ENCODE peak calls at places on chromosomes 16 and 17, in nine cellular contexts. J is left ventricle myocardium inferior; Y is uterus; C is hepatocyte; U is body of pancreas; A is kidney; M is adrenal gland; N is effector memory CD4-positive, alpha-beta T cell; Z is aorta. V is an unnamed sample.

GRCh38 chr16:87054856-87055255 is 262.3 kb downstream of the C16orf95 start:
- DNase-seq in J (no peak), Y (no peak), C (no peak), U (no peak), A (no peak), M (no peak), N (no peak), Z (no peak), V (no peak)

GRCh38 chr16:5633845-5634440 is 536.3 kb upstream of the EEF2KMT start:
- DNase-seq in J (no peak), Y (no peak), C (peak; percentile 54), U (no peak), A (no peak), M (no peak), N (no peak), Z (no peak), V (no peak)

GRCh38 chr16:78065344-78065743 is 34.1 kb upstream of the WWOX start:
- DNase-seq in J (no peak), Y (no peak), C (no peak), U (no peak), A (no peak), M (no peak), N (no peak), Z (no peak), V (no peak)

GRCh38 chr17:46742539-46743270 is 75.8 kb downstream of the WNT3 start:
- DNase-seq in J (no peak), Y (no peak), C (peak; percentile 87), U (no peak), A (no peak), M (no peak), N (no peak), Z (no peak), V (peak; percentile 39)

GRCh38 chr16:48617711-48618148 is 7.8 kb upstream of the N4BP1 start:
- DNase-seq in J (peak; percentile 65), Y (peak; percentile 28), C (no peak), U (peak; percentile 34), A (no peak), M (peak; percentile 60), N (no peak), Z (no peak), V (peak; percentile 69)

GRCh38 chr17:37067555-37068111 is 118.9 kb downstream of the AATF start:
- DNase-seq in J (peak; percentile 33), Y (no peak), C (peak; percentile 72), U (peak; percentile 54), A (peak; percentile 82), M (peak; percentile 96), N (no peak), Z (no peak), V (peak; percentile 32)

GRCh38 chr16:67387479-67388079 is 5.7 kb downstream of the TPPP3 start:
- DNase-seq in J (no peak), Y (no peak), C (no peak), U (no peak), A (no peak), M (peak; percentile 34), N (no peak), Z (peak; percentile 30), V (no peak)

GRCh38 chr17:12104831-12105230 is 84.2 kb downstream of the MAP2K4 start:
- DNase-seq in J (no peak), Y (no peak), C (no peak), U (no peak), A (no peak), M (no peak), N (no peak), Z (no peak), V (no peak)

GRCh38 chr17:57574040-57574513 is 171.0 kb downstream of the CCDC182 start:
- DNase-seq in J (peak; percentile 54), Y (peak; percentile 52), C (peak; percentile 62), U (no peak), A (no peak), M (peak; percentile 71), N (no peak), Z (no peak), V (no peak)

GRCh38 chr17:10243905-10244844 is 45.8 kb upstream of the GAS7 start:
- DNase-seq in J (no peak), Y (peak; percentile 80), C (peak; percentile 24), U (no peak), A (no peak), M (no peak), N (no peak), Z (no peak), V (peak; percentile 41)

GRCh38 chr17:17836818-17837379 is at the start of gene SREBF1:
- DNase-seq in J (peak; percentile 69), Y (no peak), C (peak; percentile 91), U (peak; percentile 47), A (peak; percentile 89), M (peak; percentile 74), N (peak; percentile 44), Z (peak; percentile 87), V (no peak)

GRCh38 chr16:77931058-77931457 is 91.3 kb upstream of the CLEC3A start:
- DNase-seq in J (no peak), Y (no peak), C (no peak), U (no peak), A (no peak), M (no peak), N (no peak), Z (no peak), V (no peak)

GRCh38 chr17:28925912-28926365 is 23.1 kb upstream of the DHRS13 start:
- DNase-seq in J (no peak), Y (no peak), C (no peak), U (no peak), A (no peak), M (no peak), N (peak; percentile 56), Z (no peak), V (no peak)

GRCh38 chr17:82247175-82247823 is 18.5 kb downstream of the SLC16A3 start:
- DNase-seq in J (no peak), Y (no peak), C (no peak), U (no peak), A (no peak), M (no peak), N (no peak), Z (no peak), V (no peak)

GRCh38 chr17:11326492-11326891 is 85.5 kb downstream of the SHISA6 start:
- DNase-seq in J (no peak), Y (no peak), C (no peak), U (no peak), A (no peak), M (no peak), N (no peak), Z (no peak), V (no peak)

GRCh38 chr17:62824290-62825135 is 16.4 kb upstream of the MARCHF10 start:
- DNase-seq in J (no peak), Y (no peak), C (peak; percentile 70), U (no peak), A (no peak), M (no peak), N (no peak), Z (no peak), V (no peak)

GRCh38 chr16:30896203-30896889 is at the start of gene CTF1:
- DNase-seq in J (peak; percentile 83), Y (peak; percentile 91), C (peak; percentile 91), U (peak; percentile 56), A (peak; percentile 93), M (peak; percentile 82), N (no peak), Z (peak; percentile 93), V (peak; percentile 79)
- H3K27ac ChIP-seq in J (peak within 1 kb of the TSS; percentile 98), Y (peak within 1 kb of the TSS; percentile 100), C (peak within 1 kb of the TSS; percentile 98), U (peak within 1 kb of the TSS; percentile 95), A (peak within 1 kb of the TSS; percentile 99), M (peak within 1 kb of the TSS; percentile 96), N (peak within 1 kb of the TSS; percentile 54), Z (peak within 1 kb of the TSS; percentile 97), V (peak within 1 kb of the TSS; percentile 94)

GRCh38 chr17:66054242-66054641 is 137.7 kb downstream of the CEP112 start:
- DNase-seq in J (no peak), Y (no peak), C (no peak), U (no peak), A (no peak), M (no peak), N (no peak), Z (no peak), V (no peak)
- H3K27ac ChIP-seq in J (no peak overlapping the region), Y (no peak overlapping the region), C (no peak overlapping the region), U (no peak overlapping the region), A (no peak overlapping the region), M (no peak overlapping the region), N (no peak overlapping the region), Z (no peak overlapping the region), V (no peak overlapping the region)

GRCh38 chr16:46732561-46732960 is 15.6 kb downstream of the MYLK3 start:
- DNase-seq in J (no peak), Y (no peak), C (no peak), U (no peak), A (peak; percentile 29), M (no peak), N (no peak), Z (no peak), V (no peak)
- H3K27ac ChIP-seq in J (peak overlapping the region; percentile 79), Y (no peak overlapping the region), C (no peak overlapping the region), U (no peak overlapping the region), A (no peak overlapping the region), M (no peak overlapping the region), N (no peak overlapping the region), Z (no peak overlapping the region), V (no peak overlapping the region)

DNA sequence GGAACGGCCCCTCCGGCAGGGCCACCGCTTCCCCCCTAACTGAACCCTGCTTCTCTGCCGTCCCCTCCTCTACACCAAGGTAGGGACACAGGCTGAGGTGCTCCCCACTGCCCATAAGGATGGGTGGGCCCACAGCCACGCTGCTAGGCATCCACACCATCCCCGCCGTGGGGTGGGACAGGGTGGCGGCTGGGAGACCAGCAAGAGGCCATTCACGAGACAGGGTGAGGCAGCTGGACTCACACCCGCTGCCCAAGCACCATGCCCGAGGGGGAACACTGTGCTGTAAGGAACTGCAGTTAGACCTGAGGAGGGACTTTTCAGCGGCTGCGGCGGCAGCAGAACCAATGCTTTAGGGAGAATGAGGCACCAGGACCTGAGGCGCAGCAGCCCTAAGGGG is 47.5 kb upstream of the RRN3 start:
- DNase-seq in J (no peak), Y (no peak), C (no peak), U (no peak), A (peak; percentile 55), M (no peak), N (no peak), Z (peak; percentile 67), V (no peak)
- H3K27ac ChIP-seq in J (peak overlapping the region; percentile 51), Y (peak overlapping the region; percentile 89), C (no peak overlapping the region), U (no peak overlapping the region), A (no peak overlapping the region), M (no peak overlapping the region), N (no peak overlapping the region), Z (peak overlapping the region; percentile 68), V (no peak overlapping the region)

GRCh38 chr17:78717431-78717980 is 64.6 kb downstream of the CYTH1 start:
- DNase-seq in J (no peak), Y (peak; percentile 31), C (peak; percentile 29), U (peak; percentile 29), A (no peak), M (peak; percentile 70), N (no peak), Z (no peak), V (no peak)
- H3K27ac ChIP-seq in J (peak overlapping the region; percentile 83), Y (peak overlapping the region; percentile 1), C (no peak overlapping the region), U (peak overlapping the region; percentile 76), A (peak overlapping the region; percentile 7), M (peak overlapping the region; percentile 62), N (peak overlapping the region; percentile 48), Z (no peak overlapping the region), V (peak overlapping the region; percentile 69)

GRCh38 chr16:4306439-4307214 is 9.2 kb upstream of the GLIS2 start:
- DNase-seq in J (no peak), Y (no peak), C (peak; percentile 28), U (no peak), A (peak; percentile 80), M (no peak), N (peak; percentile 50), Z (no peak), V (no peak)
- H3K27ac ChIP-seq in J (peak overlapping the region; percentile 90), Y (peak overlapping the region; percentile 83), C (peak overlapping the region; percentile 93), U (peak overlapping the region; percentile 80), A (peak overlapping the region; percentile 93), M (peak overlapping the region; percentile 66), N (peak overlapping the region; percentile 91), Z (peak overlapping the region; percentile 72), V (peak overlapping the region; percentile 89)

GRCh38 chr17:42674755-42675347 is 1.9 kb downstream of the PLEKHH3 start:
- DNase-seq in J (no peak), Y (no peak), C (no peak), U (peak; percentile 75), A (peak; percentile 78), M (no peak), N (no peak), Z (no peak), V (no peak)
- H3K27ac ChIP-seq in J (peak overlapping the region; percentile 97), Y (peak overlapping the region; percentile 92), C (no peak overlapping the region), U (peak overlapping the region; percentile 94), A (peak overlapping the region; percentile 13), M (no peak overlapping the region), N (no peak overlapping the region), Z (peak overlapping the region; percentile 3), V (peak overlapping the region; percentile 85)

V was measured in lung.